ENCODE peak calls at places on chromosomes 5 and 9, in nine cellular contexts. R is spleen, E is mammary epithelial cell, D is PC-9, H is sigmoid colon, S is ascending aorta, P is PC-3, U is pancreas, F is right lobe of liver. Q is an unnamed sample. For H3K4me1 and H3K36me3, the result is how much of the 10 kb centered on the place peaks cover.

GRCh38 chr9:121169094-121169601 is 32.5 kb downstream of the RAB14 start:
- DNase-seq in D (no peak), R (no peak), H (no peak), S (no peak), P (peak), U (no peak), F (no peak), E (no peak), Q (peak)

GRCh38 chr5:74943905-74944304 is 77.7 kb upstream of the FAM169A start:
- DNase-seq in F (no peak), S (no peak), E (no peak), R (no peak), H (no peak), P (no peak), U (no peak), D (no peak), Q (no peak)

GRCh38 chr9:114316605-114317230 is 6.2 kb upstream of the ORM1 start:
- DNase-seq in P (no peak), F (peak), D (no peak), U (no peak), E (no peak), S (peak), H (no peak), R (no peak), Q (no peak)

GRCh38 chr5:133902521-133903118 is 65.8 kb downstream of the C5orf15 start:
- DNase-seq in P (no peak), E (no peak), R (no peak), D (no peak), H (no peak), F (no peak), S (no peak), U (no peak), Q (no peak)

GRCh38 chr5:56327810-56328209 is 94.7 kb upstream of the ANKRD55 start:
- DNase-seq in E (no peak), R (no peak), S (no peak), U (no peak), F (no peak), H (no peak), D (no peak), P (no peak), Q (no peak)

GRCh38 chr9:126397056-126397455 is 70.4 kb downstream of the MVB12B start:
- DNase-seq in D (no peak), F (no peak), P (no peak), S (no peak), H (no peak), U (no peak), R (no peak), E (peak), Q (no peak)

GRCh38 chr5:91281409-91281808 is 101.7 kb downstream of the ARRDC3 start:
- DNase-seq in H (no peak), S (no peak), D (peak), F (no peak), P (peak), E (peak), U (no peak), R (no peak), Q (no peak)

GRCh38 chr9:6052520-6052919 is 37.1 kb upstream of the RANBP6 start:
- DNase-seq in D (no peak), R (no peak), P (no peak), E (peak), H (no peak), F (no peak), S (no peak), U (no peak), Q (no peak)

GRCh38 chr5:68460147-68460760 is 244.7 kb downstream of the PIK3R1 start:
- DNase-seq in S (no peak), E (peak), H (no peak), U (peak), P (peak), R (no peak), F (no peak), D (peak), Q (peak)

GRCh38 chr5:174410716-174411512 is 313.5 kb upstream of the MSX2 start:
- DNase-seq in E (no peak), H (no peak), U (no peak), F (no peak), P (no peak), S (no peak), R (no peak), D (peak), Q (no peak)

GRCh38 chr5:19886123-19886921 is 101.7 kb downstream of the CDH18 start:
- DNase-seq in F (no peak), U (no peak), H (no peak), E (peak), R (no peak), S (no peak), D (no peak), P (peak), Q (no peak)

GRCh38 chr9:89274838-89275237 is 36.2 kb upstream of the CKS2 start:
- DNase-seq in F (no peak), S (no peak), E (peak), R (no peak), H (no peak), D (no peak), U (no peak), P (no peak), Q (no peak)

GRCh38 chr9:91047993-91048607 is 246.5 kb downstream of the SYK start:
- DNase-seq in P (peak), R (no peak), S (no peak), H (no peak), D (no peak), E (peak), F (no peak), U (no peak), Q (no peak)

GRCh38 chr5:57117601-57118000 is 56.3 kb upstream of the GPBP1 start:
- DNase-seq in E (peak), S (no peak), P (peak), R (no peak), H (no peak), D (no peak), F (no peak), U (no peak), Q (no peak)

GRCh38 chr5:29214821-29215220 is 1978.7 kb upstream of the CDH6 start:
- DNase-seq in E (no peak), D (no peak), S (no peak), R (no peak), U (no peak), P (no peak), F (no peak), H (no peak), Q (peak)

GRCh38 chr5:39217365-39218281 is 1.7 kb downstream of the FYB1 start:
- DNase-seq in R (peak), E (peak), U (peak), S (peak), D (peak), H (peak), P (peak), F (peak), Q (peak)

GRCh38 chr5:98975223-98975622 is 46.4 kb upstream of the CHD1 start:
- DNase-seq in R (no peak), H (no peak), F (no peak), P (peak), E (peak), D (peak), U (no peak), S (no peak), Q (no peak)

GRCh38 chr5:138752951-138753793 is at the start of gene CTNNA1:
- DNase-seq in S (peak), H (peak), U (peak), P (peak), D (peak), E (peak), R (peak), F (peak), Q (peak)

GRCh38 chr5:136769900-136770684 is 404.7 kb upstream of the TRPC7 start:
- DNase-seq in D (peak), U (peak), E (peak), H (peak), R (no peak), F (peak), P (peak), S (peak), Q (peak)

GRCh38 chr5:103693485-103693884 is 130.9 kb upstream of the NUDT12 start:
- DNase-seq in U (no peak), D (no peak), P (no peak), S (no peak), R (no peak), H (no peak), E (no peak), F (no peak), Q (no peak)

GRCh38 chr9:70218767-70219166 is 40.0 kb upstream of the SMC5 start:
- DNase-seq in D (no peak), P (no peak), F (no peak), S (no peak), E (peak), H (no peak), U (no peak), R (no peak), Q (no peak)

GRCh38 chr9:70222354-70222753 is 36.4 kb upstream of the SMC5 start:
- DNase-seq in F (no peak), E (no peak), H (no peak), P (no peak), D (no peak), S (no peak), U (no peak), R (no peak), Q (no peak)

GRCh38 chr9:70217029-70217428 is 41.7 kb upstream of the SMC5 start:
- DNase-seq in S (no peak), E (no peak), H (no peak), D (no peak), F (no peak), R (no peak), P (no peak), U (no peak), Q (no peak)

DNA sequence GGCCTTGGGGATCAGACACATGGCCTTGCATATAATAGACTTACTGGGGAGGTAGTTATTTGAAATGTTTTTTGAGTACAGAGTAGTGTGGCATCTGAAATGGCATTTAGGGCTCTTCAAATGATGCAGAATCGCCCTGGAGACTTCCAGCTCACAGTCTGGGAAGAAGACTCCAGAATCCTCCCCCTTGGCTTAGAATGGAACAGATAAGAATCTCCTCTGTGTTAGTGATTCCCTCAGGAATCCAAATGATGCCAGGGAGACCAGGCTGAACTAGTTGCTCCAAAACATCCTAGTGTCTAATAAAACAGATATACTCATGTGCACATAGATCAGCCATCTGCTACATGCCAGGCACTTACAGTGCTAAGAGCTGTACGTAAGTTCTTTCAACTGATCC is 38.6 kb upstream of the SMC5 start:
- DNase-seq in H (no peak), F (no peak), U (no peak), R (no peak), D (no peak), P (no peak), E (no peak), S (no peak), Q (no peak)
- H3K4me1 ChIP-seq in H (under half), F (under half), U (under half), R (under half), D (under half), P (under half), E (under half), S (under half), Q (under half)

DNA sequence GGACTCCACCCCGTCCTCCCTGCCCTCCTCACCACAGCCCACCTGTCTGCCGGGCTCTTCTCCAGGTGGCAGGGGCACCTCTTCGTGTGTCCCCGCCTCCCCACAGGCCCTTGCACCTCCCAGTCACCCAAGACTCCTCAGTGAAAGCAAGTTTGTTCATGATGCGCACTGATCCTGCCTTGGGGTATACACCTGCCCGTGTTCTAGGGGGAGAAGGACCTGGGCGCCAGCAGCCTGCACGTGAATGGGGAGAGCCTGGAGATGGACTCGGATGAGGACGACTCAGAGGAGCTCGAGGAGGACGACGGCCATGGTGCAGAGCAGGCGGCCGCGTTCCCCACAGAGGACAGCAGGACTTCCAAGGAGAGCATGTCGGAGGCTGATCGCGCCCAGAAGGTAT is 124.9 kb downstream of the EHMT1 start:
- DNase-seq in U (no peak), H (no peak), E (no peak), D (no peak), S (no peak), R (peak), P (no peak), F (no peak), Q (no peak)
- H3K36me3 ChIP-seq in U (under half), H (under half), E (under half), D (under half), S (under half), R (under half), P (under half), F (under half), Q (under half)

GRCh38 chr5:140806834-140807775 is at the start of gene PCDHA4:
- DNase-seq in U (peak), P (peak), D (no peak), F (no peak), E (peak), S (peak), H (no peak), R (no peak), Q (peak)
- TF ChIP-seq CTCF in U (peak), P (peak), D (peak), F (no peak), E (no peak), S (peak), H (peak), R (peak), Q (peak)

GRCh38 chr5:73172893-73173292 is at the start of gene TMEM174:
- DNase-seq in F (no peak), D (no peak), U (no peak), R (no peak), P (no peak), E (no peak), H (no peak), S (no peak), Q (no peak)
- H3K4me1 ChIP-seq in F (under half), D (under half), U (under half), R (under half), P (under half), E (under half), H (under half), S (under half), Q (under half)

DNA sequence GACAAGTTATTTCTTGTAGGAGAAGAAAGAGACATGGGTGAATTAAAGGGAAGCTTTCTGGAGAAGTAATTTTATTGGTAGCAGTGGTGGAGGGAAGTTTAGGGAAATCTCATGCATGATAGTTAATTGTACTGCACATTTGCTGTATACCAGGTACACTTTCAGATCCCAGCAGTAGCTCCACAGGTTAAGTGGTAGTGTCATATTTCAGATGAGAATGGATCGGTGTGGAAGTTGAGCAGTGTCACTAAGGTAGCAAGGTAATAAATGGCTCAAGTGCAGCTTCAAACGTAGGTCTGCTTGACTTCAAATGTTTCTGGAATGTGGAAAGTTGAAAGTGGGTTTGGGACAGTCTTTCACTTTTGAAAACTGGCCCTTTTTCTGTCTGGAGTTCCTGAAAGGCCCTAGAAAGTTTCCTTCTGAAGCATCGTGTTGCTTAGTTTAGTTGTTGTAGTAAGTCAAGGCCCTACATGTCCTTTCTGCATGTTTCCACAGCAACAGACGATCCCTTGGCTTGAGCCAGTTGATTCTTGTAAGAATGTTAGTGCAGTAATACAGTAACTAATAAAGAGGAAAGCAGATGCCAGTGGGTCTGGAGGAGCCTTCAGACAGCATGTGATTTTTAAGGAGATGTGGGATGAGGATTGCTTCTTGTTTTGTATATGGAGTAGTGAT is 3.7 kb downstream of the CLTA start:
- DNase-seq in U (no peak), P (no peak), D (no peak), F (no peak), H (no peak), E (peak), S (no peak), R (no peak), Q (no peak)
- H3K36me3 ChIP-seq in U (under half), P (under half), D (under half), F (under half), H (under half), E (under half), S (under half), R (under half), Q (under half)

GRCh38 chr9:99464568-99464967 is 242.5 kb downstream of the SEC61B start:
- DNase-seq in D (no peak), U (no peak), F (no peak), E (no peak), S (no peak), P (no peak), H (no peak), R (no peak), Q (no peak)

GRCh38 chr9:99457981-99458380 is 235.9 kb downstream of the SEC61B start:
- DNase-seq in R (no peak), P (no peak), F (no peak), U (no peak), E (no peak), H (no peak), D (no peak), S (no peak), Q (peak)

GRCh38 chr9:99457406-99457805 is 235.3 kb downstream of the SEC61B start:
- DNase-seq in E (no peak), H (no peak), U (no peak), S (no peak), D (no peak), F (no peak), P (no peak), R (no peak), Q (peak)

GRCh38 chr9:99463144-99463543 is 241.1 kb downstream of the SEC61B start:
- DNase-seq in P (no peak), S (no peak), F (no peak), D (no peak), E (no peak), U (no peak), H (no peak), R (no peak), Q (no peak)

DNA sequence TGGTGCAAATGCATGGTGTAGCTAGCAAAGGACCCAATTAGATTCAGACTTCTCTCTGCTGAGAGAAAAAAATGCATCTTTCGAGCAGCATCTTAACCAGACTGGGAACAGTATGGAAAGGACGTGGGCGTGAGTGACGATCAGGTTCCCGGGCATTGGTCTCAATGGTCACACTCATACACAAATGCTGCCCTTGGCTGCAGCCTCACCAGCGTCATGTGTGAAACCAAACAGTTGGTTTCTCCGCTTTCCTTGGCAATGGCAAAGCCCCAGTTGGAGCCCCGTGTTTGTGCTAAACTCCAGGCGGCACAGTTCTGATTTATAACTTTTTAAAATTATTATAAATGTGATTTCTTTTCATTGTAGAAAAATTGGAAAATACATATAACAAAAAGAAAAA is 237.8 kb downstream of the SEC61B start:
- DNase-seq in S (no peak), H (no peak), P (no peak), U (no peak), F (no peak), D (no peak), E (no peak), R (no peak), Q (no peak)
- TF ChIP-seq CTCF in S (no peak), H (no peak), P (no peak), U (no peak), F (no peak), D (no peak), E (no peak), R (no peak), Q (no peak)

DNA sequence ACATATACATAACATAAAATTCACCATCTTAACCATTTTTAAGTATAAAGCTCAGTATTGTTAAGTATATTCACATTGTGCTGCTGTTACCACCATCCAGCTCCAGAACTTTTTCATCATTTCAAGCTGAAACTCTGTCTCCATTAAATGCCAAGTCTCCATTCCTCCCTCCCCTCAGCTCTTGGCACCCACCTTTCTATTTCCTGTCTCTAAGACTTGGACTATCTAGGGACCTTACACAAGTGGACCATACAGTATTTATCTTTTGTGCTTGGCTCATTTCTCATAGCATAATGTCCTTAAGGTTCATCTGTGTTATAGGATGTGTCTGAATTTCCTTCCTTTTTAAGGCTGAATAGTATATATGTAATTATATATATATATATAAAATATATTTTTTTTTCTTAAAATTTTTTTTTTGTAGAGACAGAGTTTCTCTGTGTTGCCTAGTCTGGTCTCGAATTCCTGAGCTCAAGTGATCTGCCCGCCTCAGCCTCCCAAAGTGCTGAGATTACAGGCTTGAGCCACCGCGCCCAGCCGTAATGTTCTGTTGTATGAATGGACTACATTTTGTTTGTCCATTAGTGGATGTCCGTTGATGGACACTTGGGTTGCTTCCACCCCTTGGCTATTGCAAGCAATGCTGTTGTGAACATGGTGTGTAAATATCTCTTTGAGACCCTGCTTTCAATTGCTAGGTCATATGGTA is 72.3 kb downstream of the EHMT1 start:
- DNase-seq in F (no peak), D (no peak), S (no peak), U (no peak), E (no peak), P (no peak), H (no peak), R (no peak), Q (no peak)
- H3K4me1 ChIP-seq in F (under half), D (under half), S (under half), U (under half), E (under half), P (under half), H (under half), R (half or more), Q (under half)

DNA sequence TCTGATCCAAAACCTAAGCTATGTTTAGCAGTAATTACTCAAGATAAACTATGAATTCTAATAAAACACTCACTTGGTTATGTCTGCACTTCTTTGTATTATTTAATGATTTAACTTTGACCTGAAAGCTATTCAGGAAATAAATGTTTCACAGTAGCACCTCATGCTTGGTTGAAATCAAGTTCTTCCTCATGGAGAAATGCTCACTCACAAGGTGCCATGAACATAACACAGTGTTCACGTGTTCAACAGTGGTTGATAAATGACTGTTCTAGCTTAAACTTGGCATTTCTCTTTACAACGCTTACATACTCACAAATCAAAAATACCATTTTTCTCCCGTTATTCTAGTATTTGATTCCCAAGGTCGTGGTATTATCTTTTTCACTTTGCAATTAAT is 35.8 kb downstream of the PUM3 start:
- DNase-seq in E (no peak), R (no peak), H (no peak), U (no peak), D (no peak), F (no peak), P (no peak), S (no peak), Q (no peak)
- H3K36me3 ChIP-seq in E (half or more), R (half or more), H (half or more), U (under half), D (under half), F (under half), P (half or more), S (under half), Q (half or more)